ENCODE peak calls at places on chromosome 21, in six cellular contexts. G, X, D, Z, H and F are unnamed samples.

GRCh38 chr21:41411449-41412089 is 14.5 kb upstream of the MX1 start:
- DNase-seq in G (no peak), D (peak; percentile 64), Z (no peak), X (no peak), H (no peak), F (peak; percentile 2)

GRCh38 chr21:29300547-29301138 is 1.9 kb downstream of the BACH1 start:
- DNase-seq in Z (no peak), D (no peak), H (no peak), X (no peak), G (peak; percentile 56), F (no peak)

GRCh38 chr21:38880578-38880966 is 74.8 kb downstream of the ETS2 start:
- DNase-seq in D (no peak), X (no peak), H (no peak), G (no peak), Z (no peak), F (no peak)

GRCh38 chr21:19321688-19322087 is 918.1 kb upstream of the TMPRSS15 start:
- DNase-seq in H (no peak), D (peak; percentile 10), G (no peak), Z (no peak), X (no peak), F (no peak)

GRCh38 chr21:23968722-23969647 is 1638.3 kb downstream of the MRPL39 start:
- DNase-seq in X (peak; percentile 75), H (peak; percentile 57), G (peak; percentile 26), D (peak; percentile 89), Z (peak; percentile 62), F (no peak)

GRCh38 chr21:20720623-20721022 is 277.6 kb upstream of the NCAM2 start:
- DNase-seq in Z (no peak), X (no peak), G (no peak), H (no peak), D (no peak), F (peak; percentile 1)

GRCh38 chr21:38170283-38170682 is 86.5 kb upstream of the KCNJ15 start:
- DNase-seq in H (peak; percentile 15), X (peak; percentile 65), Z (no peak), G (peak; percentile 12), D (peak; percentile 85), F (peak; percentile 30)

GRCh38 chr21:43933680-43934079 is 68.7 kb downstream of the AGPAT3 start:
- DNase-seq in Z (no peak), H (no peak), G (no peak), D (no peak), X (no peak), F (no peak)

GRCh38 chr21:45050786-45051489 is 23.4 kb upstream of the ADARB1 start:
- DNase-seq in X (no peak), G (peak; percentile 100), Z (no peak), H (no peak), D (no peak), F (peak; percentile 90)

GRCh38 chr21:29105218-29105617 is 25.2 kb upstream of the MAP3K7CL start:
- DNase-seq in X (no peak), Z (no peak), D (peak; percentile 52), H (no peak), G (peak; percentile 63), F (peak; percentile 45)

GRCh38 chr21:43726686-43727570 is 8.0 kb downstream of the PDXK start:
- DNase-seq in X (no peak), D (no peak), G (no peak), Z (no peak), H (no peak), F (no peak)

GRCh38 chr21:36718951-36719501 is 20.1 kb downstream of the SIM2 start:
- DNase-seq in X (no peak), Z (no peak), H (no peak), G (no peak), D (no peak), F (no peak)

GRCh38 chr21:18499761-18500376 is 96.3 kb upstream of the TMPRSS15 start:
- DNase-seq in H (no peak), X (no peak), D (peak; percentile 44), G (peak; percentile 13), Z (peak; percentile 56), F (peak; percentile 53)

GRCh38 chr21:37207441-37208009 is 59.6 kb downstream of the VPS26C start:
- DNase-seq in D (no peak), H (no peak), Z (no peak), X (no peak), G (no peak), F (no peak)

GRCh38 chr21:39134288-39134810 is 48.9 kb downstream of the PSMG1 start:
- DNase-seq in G (no peak), D (no peak), H (no peak), X (no peak), Z (no peak), F (no peak)

GRCh38 chr21:43818685-43819084 is 29.3 kb downstream of the RRP1 start:
- DNase-seq in H (no peak), D (no peak), G (no peak), Z (no peak), X (no peak), F (no peak)

GRCh38 chr21:25563399-25564116 is 43.7 kb downstream of the MRPL39 start:
- DNase-seq in X (no peak), G (no peak), H (no peak), D (no peak), Z (no peak), F (peak; percentile 16)

GRCh38 chr21:28781602-28782274 is 210.9 kb downstream of the LTN1 start:
- DNase-seq in X (no peak), Z (no peak), D (no peak), H (no peak), G (peak; percentile 51), F (peak; percentile 30)

GRCh38 chr21:25509862-25510261 is 97.4 kb downstream of the MRPL39 start:
- DNase-seq in D (no peak), G (no peak), Z (no peak), H (no peak), X (no peak), F (no peak)

GRCh38 chr21:30257773-30258172 is 25.0 kb downstream of the KRTAP24-1 start:
- DNase-seq in D (peak; percentile 83), Z (peak; percentile 26), H (no peak), G (no peak), X (peak; percentile 54), F (peak; percentile 6)

GRCh38 chr21:25956993-25957714 is 213.4 kb downstream of the APP start:
- DNase-seq in G (peak; percentile 86), D (no peak), Z (no peak), X (no peak), H (no peak), F (peak; percentile 52)

GRCh38 chr21:41526478-41527087 is 18.6 kb upstream of the TMPRSS2 start:
- DNase-seq in X (no peak), D (no peak), G (no peak), Z (no peak), H (no peak), F (no peak)

GRCh38 chr21:30434033-30434631 is 4.1 kb downstream of the KRTAP13-4 start:
- DNase-seq in H (peak; percentile 50), G (no peak), D (peak; percentile 83), Z (peak; percentile 11), X (peak; percentile 76), F (no peak)

GRCh38 chr21:18228060-18228739 is 16.4 kb upstream of the CHODL start:
- DNase-seq in H (no peak), D (no peak), G (no peak), X (no peak), Z (no peak), F (no peak)

GRCh38 chr21:17463441-17463840 is 49.4 kb upstream of the CXADR start:
- DNase-seq in X (no peak), Z (no peak), G (peak; percentile 97), D (peak; percentile 3), H (no peak), F (peak; percentile 44)

GRCh38 chr21:15054089-15054488 is 10.7 kb downstream of the NRIP1 start:
- DNase-seq in G (no peak), Z (no peak), D (no peak), X (no peak), H (no peak), F (no peak)
- H3K4ac ChIP-seq in G (no peak overlapping the region), Z (no peak overlapping the region), D (no peak overlapping the region), X (no peak overlapping the region), H (no peak overlapping the region), F (no peak overlapping the region)

GRCh38 chr21:14056771-14057191 is 154.0 kb downstream of the LIPI start:
- DNase-seq in G (no peak), Z (no peak), H (no peak), D (no peak), X (peak; percentile 23), F (no peak)
- H3K23ac ChIP-seq in G (no peak overlapping the region), Z (peak overlapping the region; percentile 5), H (peak overlapping the region; percentile 32), D (no peak overlapping the region), X (no peak overlapping the region), F (no peak overlapping the region)

GRCh38 chr21:15732290-15732995 is 2.7 kb downstream of the USP25 start:
- DNase-seq in G (peak; percentile 51), D (no peak), Z (no peak), H (no peak), X (no peak), F (peak; percentile 76)
- H3K9ac ChIP-seq in G (no peak overlapping the region), D (no peak overlapping the region), Z (no peak overlapping the region), H (no peak overlapping the region), X (no peak overlapping the region), F (peak overlapping the region; percentile 96)

DNA sequence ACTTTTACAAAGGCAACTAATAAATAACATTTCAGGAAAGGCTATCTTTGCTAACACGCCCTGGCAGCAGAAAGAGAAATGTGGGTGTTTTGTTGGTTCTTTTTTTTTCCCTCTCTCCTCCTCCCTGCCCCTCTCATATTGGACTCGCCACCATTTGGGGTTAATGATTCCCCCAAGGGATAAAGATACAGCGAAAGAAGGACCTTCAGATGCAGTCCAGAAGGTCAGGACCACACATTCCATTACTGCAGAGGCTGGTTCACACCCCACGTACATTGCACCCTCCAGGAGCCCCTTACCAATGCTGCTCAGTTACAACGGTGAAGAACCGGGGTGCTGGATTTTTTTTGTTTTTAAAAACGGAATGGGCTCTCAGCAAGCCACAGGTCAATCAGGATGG is 156.9 kb upstream of the TIAM1 start:
- DNase-seq in G (no peak), H (no peak), D (no peak), X (no peak), Z (no peak), F (no peak)
- H3K4ac ChIP-seq in G (no peak overlapping the region), H (no peak overlapping the region), D (no peak overlapping the region), X (no peak overlapping the region), Z (no peak overlapping the region), F (no peak overlapping the region)

GRCh38 chr21:42626171-42626570 is 27.2 kb upstream of the PDE9A start:
- DNase-seq in D (no peak), H (no peak), G (no peak), X (no peak), Z (no peak), F (no peak)
- H3K23ac ChIP-seq in D (no peak overlapping the region), H (no peak overlapping the region), G (no peak overlapping the region), X (no peak overlapping the region), Z (no peak overlapping the region), F (no peak overlapping the region)

DNA sequence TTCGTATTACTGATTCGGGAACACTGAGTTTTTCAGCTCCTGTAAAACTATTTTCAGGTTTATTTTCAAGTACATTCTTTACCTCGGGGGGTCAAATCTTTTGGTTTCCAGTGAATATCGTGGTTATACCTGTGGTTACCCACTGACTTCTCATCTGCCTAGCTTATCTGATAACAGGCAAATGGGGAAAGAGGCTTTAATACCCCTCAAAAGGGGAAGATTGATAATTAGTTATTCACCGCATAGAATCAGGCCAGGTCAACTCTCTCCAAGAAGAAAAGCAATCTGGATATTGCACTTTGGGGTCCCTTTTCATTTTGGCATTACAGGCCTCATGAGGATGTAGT is 23.0 kb downstream of the RUNX1 start:
- DNase-seq in H (no peak), G (no peak), D (no peak), Z (no peak), X (no peak), F (no peak)
- H3K9ac ChIP-seq in H (no peak overlapping the region), G (no peak overlapping the region), D (no peak overlapping the region), Z (no peak overlapping the region), X (no peak overlapping the region), F (peak overlapping the region; percentile 74)